ENCODE peak calls at places on chromosomes 7 and 10, in ten cellular contexts. C is amniotic epithelial cell, N is endothelial cell of umbilical vein, M is stomach, Q is DND-41, J is NT2/D1, S is astrocyte, L is HFF-Myc, W is T follicular helper cell, X is neural progenitor cell. D is an unnamed sample.

GRCh38 chr7:25179771-25180591 is 48.3 kb downstream of the NPVF start:
- DNase-seq in M (peak), C (peak), J (peak), L (no peak), S (peak), W (peak), N (peak), X (peak), Q (peak), D (peak)

GRCh38 chr10:88652621-88653020 is 11.6 kb upstream of the LIPF start:
- DNase-seq in S (peak), N (no peak), J (no peak), W (no peak), Q (no peak), X (no peak), C (no peak), M (no peak), L (no peak), D (no peak)

GRCh38 chr10:126504051-126504760 is 115.9 kb upstream of the ADAM12 start:
- DNase-seq in S (peak), X (peak), L (peak), M (no peak), J (peak), C (peak), Q (peak), N (peak), W (no peak), D (no peak)

GRCh38 chr10:15237351-15237750 is 68.9 kb upstream of the NMT2 start:
- DNase-seq in C (peak), M (no peak), W (no peak), N (peak), L (no peak), S (peak), Q (no peak), J (no peak), X (no peak), D (no peak)

GRCh38 chr7:149736478-149737360 is 36.7 kb downstream of the ZNF467 start:
- DNase-seq in J (no peak), M (no peak), Q (peak), L (no peak), W (no peak), N (no peak), S (no peak), C (no peak), X (no peak), D (no peak)

GRCh38 chr10:62978417-62978955 is 154.6 kb upstream of the NRBF2 start:
- DNase-seq in C (no peak), N (no peak), Q (no peak), S (peak), L (no peak), J (no peak), M (no peak), W (no peak), X (no peak), D (no peak)

GRCh38 chr7:55690-56248 is 136.6 kb upstream of the FAM20C start:
- DNase-seq in N (no peak), W (no peak), M (no peak), J (no peak), C (no peak), S (no peak), X (no peak), L (no peak), Q (no peak), D (no peak)

GRCh38 chr10:124763267-124763666 is 19.1 kb upstream of the FAM53B start:
- DNase-seq in X (no peak), W (no peak), L (no peak), Q (no peak), C (no peak), N (no peak), J (no peak), M (no peak), S (no peak), D (no peak)

GRCh38 chr10:124559372-124560132 is 97.9 kb downstream of the LHPP start:
- DNase-seq in L (no peak), C (no peak), X (no peak), S (no peak), N (no peak), Q (no peak), M (no peak), J (no peak), W (no peak), D (no peak)

GRCh38 chr7:97835296-97836138 is 36.7 kb downstream of the ASNS start:
- DNase-seq in Q (peak), X (peak), J (peak), N (peak), C (peak), M (peak), L (peak), S (peak), W (peak), D (peak)

GRCh38 chr10:14407567-14407966 is 76.8 kb upstream of the FRMD4A start:
- DNase-seq in M (no peak), J (no peak), Q (no peak), L (no peak), C (peak), W (no peak), X (no peak), N (no peak), S (peak), D (no peak)

GRCh38 chr10:118729200-118729599 is 25.6 kb downstream of the CACUL1 start:
- DNase-seq in L (no peak), S (no peak), M (no peak), W (no peak), N (no peak), C (no peak), J (no peak), X (no peak), Q (no peak), D (no peak)

GRCh38 chr10:61897671-61898434 is 3.6 kb upstream of the ARID5B start:
- DNase-seq in X (peak), S (peak), L (no peak), M (peak), W (no peak), N (peak), C (peak), Q (no peak), J (no peak), D (no peak)

GRCh38 chr7:2317556-2318293 is 3.5 kb upstream of the SNX8 start:
- DNase-seq in C (no peak), X (no peak), S (no peak), Q (no peak), L (no peak), J (no peak), M (no peak), W (no peak), N (no peak), D (no peak)

GRCh38 chr10:454860-455259 is 234.6 kb downstream of the DIP2C start:
- DNase-seq in C (peak), N (peak), M (peak), S (peak), Q (no peak), L (peak), X (no peak), J (no peak), W (no peak), D (no peak)

GRCh38 chr10:25843551-25844170 is 90.4 kb upstream of the MYO3A start:
- DNase-seq in L (no peak), C (peak), Q (no peak), W (no peak), X (no peak), M (no peak), N (no peak), J (no peak), S (no peak), D (no peak)

GRCh38 chr10:117391436-117392205 is 16.4 kb upstream of the PDZD8 start:
- DNase-seq in L (no peak), W (no peak), C (peak), Q (no peak), X (no peak), N (no peak), J (no peak), M (no peak), S (peak), D (no peak)

GRCh38 chr7:7681191-7681935 is 37.0 kb downstream of the RPA3 start:
- DNase-seq in N (peak), C (peak), L (no peak), Q (peak), S (peak), W (peak), X (peak), J (peak), M (no peak), D (no peak)

GRCh38 chr10:112958275-112958995 is 8.4 kb downstream of the TCF7L2 start:
- DNase-seq in L (peak), Q (no peak), N (no peak), W (no peak), C (peak), S (peak), X (no peak), M (no peak), J (no peak), D (no peak)

GRCh38 chr7:36961097-36961496 is 236.8 kb upstream of the AOAH start:
- DNase-seq in W (no peak), L (no peak), N (no peak), M (no peak), S (peak), C (no peak), X (no peak), Q (no peak), J (no peak), D (no peak)

GRCh38 chr7:41047789-41048191 is 655.1 kb downstream of the INHBA start:
- DNase-seq in M (no peak), X (no peak), W (no peak), L (peak), N (no peak), C (no peak), Q (no peak), S (peak), J (no peak), D (no peak)

GRCh38 chr10:12540341-12540781 is 191.0 kb downstream of the CAMK1D start:
- DNase-seq in S (peak), X (no peak), W (no peak), C (no peak), J (no peak), N (no peak), L (no peak), Q (no peak), M (no peak), D (no peak)

GRCh38 chr7:154927624-154928125 is 75.2 kb downstream of the PAXIP1 start:
- DNase-seq in X (peak), M (peak), J (peak), L (peak), Q (peak), N (peak), W (peak), C (peak), S (peak), D (peak)

GRCh38 chr7:2098496-2098895 is 134.2 kb downstream of the MAD1L1 start:
- DNase-seq in L (no peak), X (no peak), N (no peak), Q (no peak), J (no peak), C (no peak), M (no peak), W (no peak), S (no peak), D (no peak)

GRCh38 chr7:33432825-33433224 is 303.5 kb downstream of the BBS9 start:
- DNase-seq in M (no peak), N (no peak), C (no peak), X (no peak), W (no peak), J (no peak), S (peak), L (no peak), Q (no peak), D (no peak)

GRCh38 chr7:129298268-129298893 is 73.6 kb downstream of the AHCYL2 start:
- DNase-seq in Q (peak), X (peak), M (peak), J (peak), W (peak), N (peak), C (peak), S (peak), L (peak), D (peak)

GRCh38 chr10:114024876-114025609 is 18.6 kb upstream of the ADRB1 start:
- DNase-seq in S (no peak), N (no peak), J (no peak), Q (peak), X (no peak), W (no peak), M (no peak), L (no peak), C (peak), D (no peak)

GRCh38 chr7:40243076-40243475 is 108.3 kb downstream of the SUGCT start:
- DNase-seq in N (no peak), C (no peak), X (no peak), M (no peak), J (no peak), L (no peak), S (no peak), W (no peak), Q (no peak), D (no peak)

GRCh38 chr7:131035088-131035770 is 292.4 kb upstream of the MKLN1 start:
- DNase-seq in W (no peak), S (no peak), N (no peak), X (no peak), L (no peak), M (no peak), C (no peak), J (no peak), Q (no peak), D (no peak)

D was measured in CD4-positive, alpha-beta T cell.